ENCODE peak calls at places on chromosomes 16 and 17, in nine cellular contexts. N, P, T, F, O, Q, S, C and D are unnamed samples.

GRCh38 chr17:2366747-2367494 is 29.6 kb downstream of the SGSM2 start:
- DNase-seq in N (no peak), P (no peak), T (no peak), F (no peak), O (no peak), Q (peak; percentile 69), S (no peak), C (no peak), D (no peak)

GRCh38 chr16:13961099-13961811 is 41.3 kb downstream of the ERCC4 start:
- DNase-seq in N (no peak), P (peak; percentile 2), T (no peak), F (no peak), O (no peak), Q (no peak), S (no peak), C (no peak), D (no peak)

GRCh38 chr17:79233916-79234551 is 159.4 kb downstream of the ENGASE start:
- DNase-seq in N (no peak), P (no peak), T (no peak), F (no peak), O (no peak), Q (no peak), S (no peak), C (no peak), D (no peak)

GRCh38 chr17:64599187-64599676 is 62.9 kb downstream of the SMURF2 start:
- DNase-seq in N (no peak), P (no peak), T (no peak), F (peak; percentile 61), O (no peak), Q (no peak), S (no peak), C (peak; percentile 31), D (no peak)

GRCh38 chr16:81004646-81005353 is 1.9 kb downstream of the CMC2 start:
- DNase-seq in N (no peak), P (peak; percentile 14), T (peak; percentile 70), F (peak; percentile 73), O (no peak), Q (peak; percentile 28), S (no peak), C (no peak), D (peak; percentile 55)

GRCh38 chr16:710500-711075 is 4.3 kb upstream of the METRN start:
- DNase-seq in N (no peak), P (no peak), T (no peak), F (no peak), O (no peak), Q (no peak), S (no peak), C (no peak), D (no peak)

GRCh38 chr16:79562166-79562823 is 38.2 kb downstream of the MAF start:
- DNase-seq in N (no peak), P (no peak), T (no peak), F (no peak), O (no peak), Q (no peak), S (no peak), C (no peak), D (no peak)

GRCh38 chr17:43579570-43580140 is 33.5 kb upstream of the ETV4 start:
- DNase-seq in N (peak; percentile 96), P (no peak), T (no peak), F (no peak), O (no peak), Q (no peak), S (no peak), C (no peak), D (no peak)

GRCh38 chr16:3841729-3842508 is 38.6 kb downstream of the CREBBP start:
- DNase-seq in N (no peak), P (no peak), T (no peak), F (no peak), O (no peak), Q (no peak), S (no peak), C (no peak), D (no peak)

GRCh38 chr17:80385046-80385445 is 29.9 kb upstream of the ENDOV start:
- DNase-seq in N (no peak), P (no peak), T (no peak), F (no peak), O (no peak), Q (no peak), S (no peak), C (no peak), D (no peak)

GRCh38 chr17:15268465-15268864 is 3.3 kb upstream of the PMP22 start:
- DNase-seq in N (no peak), P (no peak), T (no peak), F (no peak), O (no peak), Q (no peak), S (no peak), C (no peak), D (no peak)

GRCh38 chr17:38559025-38559879 is 46.5 kb downstream of the SRCIN1 start:
- DNase-seq in N (peak; percentile 29), P (peak; percentile 85), T (peak; percentile 94), F (peak; percentile 90), O (no peak), Q (peak; percentile 96), S (no peak), C (peak; percentile 83), D (peak; percentile 92)

GRCh38 chr16:69613283-69614154 is 47.8 kb downstream of the NFAT5 start:
- DNase-seq in N (peak; percentile 26), P (peak; percentile 26), T (peak; percentile 20), F (peak; percentile 24), O (no peak), Q (no peak), S (no peak), C (no peak), D (no peak)

GRCh38 chr16:12098429-12099310 is 122.1 kb downstream of the SNX29 start:
- DNase-seq in N (no peak), P (no peak), T (no peak), F (no peak), O (no peak), Q (no peak), S (no peak), C (no peak), D (no peak)

GRCh38 chr17:37483311-37484039 is 6.2 kb upstream of the DUSP14 start:
- DNase-seq in N (no peak), P (no peak), T (no peak), F (peak; percentile 27), O (no peak), Q (peak; percentile 26), S (no peak), C (no peak), D (no peak)

GRCh38 chr16:23014592-23014991 is 134.7 kb downstream of the USP31 start:
- DNase-seq in N (no peak), P (no peak), T (no peak), F (peak; percentile 52), O (no peak), Q (no peak), S (no peak), C (no peak), D (no peak)

GRCh38 chr16:17370233-17371013 is 100.3 kb downstream of the XYLT1 start:
- DNase-seq in N (no peak), P (no peak), T (no peak), F (peak; percentile 80), O (no peak), Q (no peak), S (no peak), C (no peak), D (no peak)

GRCh38 chr17:74763565-74764387 is 12.4 kb downstream of the NAT9 start:
- DNase-seq in N (no peak), P (no peak), T (no peak), F (peak; percentile 22), O (no peak), Q (peak; percentile 71), S (peak; percentile 33), C (no peak), D (no peak)

GRCh38 chr17:78130439-78131101 is at the start of gene TMC8:
- DNase-seq in N (no peak), P (no peak), T (no peak), F (peak; percentile 92), O (no peak), Q (no peak), S (no peak), C (peak; percentile 62), D (no peak)

GRCh38 chr16:55889518-55889917 is 14.3 kb upstream of the CES5A start:
- DNase-seq in N (no peak), P (no peak), T (no peak), F (no peak), O (no peak), Q (no peak), S (no peak), C (no peak), D (no peak)

GRCh38 chr16:77896357-77896972 is 108.1 kb downstream of the VAT1L start:
- DNase-seq in N (no peak), P (peak; percentile 13), T (no peak), F (peak; percentile 23), O (no peak), Q (no peak), S (no peak), C (no peak), D (no peak)

GRCh38 chr17:17433260-17433659 is 43.5 kb upstream of the MED9 start:
- DNase-seq in N (no peak), P (no peak), T (no peak), F (peak; percentile 97), O (no peak), Q (no peak), S (no peak), C (no peak), D (no peak)